ENCODE peak calls at places on chromosomes 6 and 20, in eight cellular contexts. G is fibroblast of lung; V is CD4-positive, alpha-beta T cell; L is left cardiac atrium; X is HFF-Myc; U is mesothelial cell of epicardium; T is mucosa of gallbladder; A is H9. H is an unnamed sample.

GRCh38 chr6:136464874-136465273 is 85.3 kb downstream of the MAP7 start:
- DNase-seq in V (no peak), X (no peak), A (no peak), U (no peak), L (no peak), T (no peak), G (no peak), H (no peak)

GRCh38 chr20:38125157-38126056 is 39.7 kb downstream of the TGM2 start:
- DNase-seq in U (peak), V (no peak), T (peak), G (peak), A (no peak), X (no peak), L (peak), H (no peak)

GRCh38 chr6:137827977-137828815 is 38.9 kb upstream of the TNFAIP3 start:
- DNase-seq in A (no peak), X (no peak), V (no peak), U (no peak), T (no peak), L (no peak), G (no peak), H (no peak)

GRCh38 chr6:8108759-8109539 is 6.6 kb upstream of the EEF1E1 start:
- DNase-seq in G (no peak), U (no peak), X (no peak), V (no peak), T (no peak), L (no peak), A (no peak), H (no peak)

GRCh38 chr6:146545608-146546007 is 2.0 kb downstream of the RAB32 start:
- DNase-seq in A (no peak), G (peak), L (no peak), X (no peak), V (no peak), U (no peak), T (no peak), H (peak)

GRCh38 chr20:37349517-37350491 is 3.9 kb downstream of the SRC start:
- DNase-seq in T (no peak), A (peak), X (no peak), V (no peak), G (peak), U (no peak), L (no peak), H (no peak)

GRCh38 chr6:17536586-17536985 is 63.5 kb upstream of the FAM8A1 start:
- DNase-seq in T (no peak), X (no peak), L (no peak), A (no peak), G (no peak), V (no peak), U (no peak), H (no peak)

GRCh38 chr6:132464538-132465256 is 48.2 kb downstream of the STX7 start:
- DNase-seq in G (peak), V (no peak), L (no peak), A (no peak), U (no peak), X (no peak), T (no peak), H (peak)

GRCh38 chr20:57224641-57225138 is 41.8 kb downstream of the BMP7 start:
- DNase-seq in X (no peak), V (no peak), T (no peak), U (peak), A (no peak), G (no peak), L (no peak), H (no peak)

GRCh38 chr6:14290448-14291388 is 173.1 kb downstream of the CD83 start:
- DNase-seq in G (no peak), X (no peak), U (no peak), T (no peak), L (no peak), A (no peak), V (no peak), H (no peak)

GRCh38 chr20:59525500-59526241 is 78.7 kb upstream of the PHACTR3 start:
- DNase-seq in U (peak), G (peak), L (peak), T (peak), X (peak), V (no peak), A (peak), H (peak)

GRCh38 chr20:22763257-22763906 is 179.0 kb upstream of the FOXA2 start:
- DNase-seq in X (no peak), L (peak), V (no peak), A (no peak), T (peak), U (no peak), G (no peak), H (peak)

GRCh38 chr6:126199482-126199881 is 140.4 kb upstream of the CENPW start:
- DNase-seq in T (no peak), G (no peak), A (no peak), V (no peak), X (no peak), L (no peak), U (no peak), H (no peak)

GRCh38 chr20:31496761-31497295 is 17.4 kb upstream of the HM13 start:
- DNase-seq in L (peak), V (no peak), T (peak), A (no peak), U (no peak), X (no peak), G (no peak), H (peak)

GRCh38 chr6:42041131-42042055 is 8.9 kb upstream of the TAF8 start:
- DNase-seq in T (no peak), X (no peak), V (no peak), A (no peak), L (no peak), G (no peak), U (no peak), H (no peak)

GRCh38 chr6:32883789-32884188 is 29.8 kb downstream of the PSMB9 start:
- DNase-seq in L (peak), G (peak), T (no peak), X (no peak), U (no peak), V (no peak), A (no peak), H (no peak)

GRCh38 chr20:45377191-45377775 is 842 bp downstream of the TP53TG5 start:
- DNase-seq in T (no peak), G (no peak), U (no peak), L (no peak), A (no peak), X (no peak), V (no peak), H (no peak)

GRCh38 chr6:156190270-156190669 is 586.9 kb upstream of the ARID1B start:
- DNase-seq in G (no peak), T (no peak), V (no peak), L (no peak), U (no peak), A (no peak), X (no peak), H (no peak)

GRCh38 chr6:132734694-132735236 is 20.9 kb upstream of the VNN1 start:
- DNase-seq in V (no peak), L (no peak), X (no peak), G (peak), T (no peak), A (no peak), U (no peak), H (no peak)

GRCh38 chr6:80541186-80541585 is 434.7 kb downstream of the BCKDHB start:
- DNase-seq in G (peak), L (no peak), T (no peak), A (no peak), V (no peak), U (no peak), X (peak), H (peak)

GRCh38 chr6:128641701-128642100 is 121.3 kb upstream of the PTPRK start:
- DNase-seq in A (no peak), G (no peak), U (no peak), T (no peak), X (peak), L (no peak), V (no peak), H (no peak)

GRCh38 chr20:44714701-44715494 is at the start of gene CCN5:
- DNase-seq in V (no peak), T (peak), X (no peak), A (no peak), G (peak), U (no peak), L (peak), H (peak)

GRCh38 chr6:43129434-43130194 is 41.5 kb upstream of the SRF start:
- DNase-seq in G (peak), T (no peak), L (no peak), X (no peak), U (no peak), A (no peak), V (no peak), H (peak)

GRCh38 chr6:45710304-45710821 is 305.3 kb downstream of the CLIC5 start:
- DNase-seq in T (no peak), X (no peak), G (peak), L (no peak), V (no peak), U (no peak), A (no peak), H (no peak)

GRCh38 chr20:53611449-53611894 is 17.8 kb upstream of the ZNF217 start:
- DNase-seq in X (peak), V (no peak), L (peak), G (peak), U (peak), A (no peak), T (peak), H (peak)

GRCh38 chr6:24064106-24064505 is 61.9 kb upstream of the NRSN1 start:
- DNase-seq in T (no peak), A (no peak), U (no peak), V (no peak), X (no peak), L (no peak), G (peak), H (no peak)

GRCh38 chr20:40521962-40522361 is 167.1 kb downstream of the MAFB start:
- DNase-seq in X (no peak), V (no peak), G (no peak), T (no peak), A (no peak), L (no peak), U (no peak), H (no peak)

GRCh38 chr20:63216849-63217471 is 1.0 kb upstream of the YTHDF1 start:
- DNase-seq in G (no peak), U (no peak), V (no peak), T (no peak), L (no peak), X (no peak), A (no peak), H (no peak)

GRCh38 chr6:157063935-157064322 is 259.4 kb downstream of the TMEM242 start:
- DNase-seq in A (no peak), T (no peak), U (no peak), L (no peak), X (no peak), G (no peak), V (no peak), H (no peak)

H was measured in A172.